ENCODE peak calls at places on chromosomes 7 and 10, in seven cellular contexts. L, R, M, B, I, S and Z are unnamed samples.

GRCh38 chr7:150435390-150436073 is 14.9 kb upstream of the GIMAP8 start:
- DNase-seq in S (no peak), B (peak; percentile 82), I (no peak), M (peak; percentile 46), R (no peak), L (no peak), Z (no peak)

GRCh38 chr7:106462365-106462859 is 177.6 kb upstream of the NAMPT start:
- DNase-seq in I (peak; percentile 20), L (peak; percentile 20), B (peak; percentile 15), M (no peak), R (no peak), S (peak; percentile 50), Z (peak; percentile 9)

GRCh38 chr10:86671985-86672710 is 3.8 kb downstream of the LDB3 start:
- DNase-seq in S (no peak), R (no peak), B (no peak), L (no peak), M (no peak), I (no peak), Z (no peak)

GRCh38 chr7:116280803-116281202 is 70.5 kb downstream of the TES start:
- DNase-seq in S (no peak), I (no peak), R (no peak), M (no peak), B (no peak), L (no peak), Z (no peak)

GRCh38 chr10:68848281-68848680 is 20.9 kb downstream of the STOX1 start:
- DNase-seq in M (no peak), S (no peak), R (no peak), L (no peak), B (no peak), I (no peak), Z (no peak)

GRCh38 chr7:134693256-134693655 is 46.6 kb downstream of the BPGM start:
- DNase-seq in M (no peak), R (no peak), B (no peak), L (no peak), S (no peak), I (no peak), Z (no peak)

GRCh38 chr7:152899482-152900166 is 140.1 kb downstream of the ACTR3B start:
- DNase-seq in B (no peak), M (no peak), I (no peak), L (no peak), R (peak; percentile 22), S (no peak), Z (no peak)

GRCh38 chr10:53140516-53140915 is 367.9 kb upstream of the MBL2 start:
- DNase-seq in I (no peak), B (no peak), S (no peak), L (no peak), R (peak; percentile 18), M (no peak), Z (no peak)

GRCh38 chr10:17256026-17256425 is 28.0 kb downstream of the VIM start:
- DNase-seq in L (no peak), S (no peak), I (no peak), B (no peak), R (no peak), M (no peak), Z (no peak)

GRCh38 chr10:28668363-28669226 is 8.7 kb upstream of the BAMBI start:
- DNase-seq in B (no peak), L (peak; percentile 72), M (no peak), S (peak; percentile 71), R (no peak), I (no peak), Z (peak; percentile 65)

GRCh38 chr7:311796-312195 is 21.8 kb downstream of the FOXL3 start:
- DNase-seq in B (no peak), I (no peak), L (no peak), M (no peak), R (no peak), S (no peak), Z (no peak)